ENCODE peak calls at places on chromosomes 13 and 19, in eight cellular contexts. A, L, D, C, Q, R, I and N are unnamed samples.

GRCh38 chr13:20702945-20703784 is at the start of gene IL17D:
- DNase-seq in D (peak; percentile 43), L (no peak), R (peak; percentile 28), C (no peak), A (no peak), I (peak; percentile 32), Q (peak; percentile 65), N (no peak)

GRCh38 chr19:17560205-17560595 is 4.8 kb downstream of the COLGALT1 start:
- DNase-seq in L (no peak), D (no peak), I (no peak), A (no peak), Q (no peak), R (no peak), C (peak; percentile 44), N (peak; percentile 55)

GRCh38 chr19:2711175-2711936 is 8.9 kb upstream of the GNG7 start:
- DNase-seq in C (no peak), R (no peak), A (no peak), Q (no peak), D (no peak), I (no peak), L (no peak), N (no peak)

GRCh38 chr19:29771708-29772415 is 39.9 kb upstream of the CCNE1 start:
- DNase-seq in A (peak; percentile 41), L (peak; percentile 43), R (peak; percentile 54), Q (peak; percentile 78), D (peak; percentile 48), C (peak; percentile 27), I (no peak), N (no peak)

GRCh38 chr19:5228932-5229777 is 111.5 kb downstream of the PTPRS start:
- DNase-seq in C (no peak), Q (no peak), R (peak; percentile 27), L (no peak), I (peak; percentile 57), D (no peak), A (no peak), N (no peak)

GRCh38 chr13:98988277-98988676 is 10.4 kb upstream of the DOCK9 start:
- DNase-seq in C (no peak), L (no peak), A (no peak), D (no peak), Q (no peak), R (peak; percentile 64), I (no peak), N (no peak)

GRCh38 chr13:76225815-76226489 is 589.8 kb downstream of the LMO7 start:
- DNase-seq in Q (no peak), L (no peak), R (no peak), I (no peak), C (peak; percentile 55), D (no peak), A (no peak), N (no peak)

GRCh38 chr13:97895383-97895782 is 58.1 kb upstream of the IPO5 start:
- DNase-seq in A (no peak), R (no peak), C (no peak), Q (no peak), D (no peak), I (no peak), L (no peak), N (no peak)

GRCh38 chr19:45125975-45126493 is 33.1 kb downstream of the PPP1R37 start:
- DNase-seq in D (peak; percentile 85), C (peak; percentile 37), I (no peak), L (peak; percentile 24), Q (peak; percentile 96), R (peak; percentile 63), A (peak; percentile 65), N (peak; percentile 68)

GRCh38 chr19:55695511-55696290 is 20.7 kb downstream of the EPN1 start:
- DNase-seq in L (no peak), A (no peak), Q (no peak), I (no peak), R (no peak), D (no peak), C (no peak), N (no peak)

GRCh38 chr19:1453525-1454371 is 3.8 kb downstream of the APC2 start:
- DNase-seq in I (no peak), L (no peak), D (no peak), Q (no peak), C (no peak), R (peak; percentile 19), A (no peak), N (no peak)

GRCh38 chr13:47289578-47289977 is 392.7 kb upstream of the HTR2A start:
- DNase-seq in D (no peak), Q (no peak), I (no peak), A (peak; percentile 4), L (no peak), R (no peak), C (no peak), N (no peak)

GRCh38 chr13:20074956-20075355 is 85.9 kb downstream of the GJA3 start:
- DNase-seq in R (no peak), A (no peak), Q (no peak), I (no peak), C (no peak), D (no peak), L (no peak), N (no peak)

GRCh38 chr13:41603917-41604316 is 146.6 kb downstream of the RGCC start:
- DNase-seq in D (no peak), Q (no peak), I (no peak), A (no peak), R (peak; percentile 24), L (peak; percentile 29), C (no peak), N (no peak)

GRCh38 chr13:77310579-77311279 is 16.2 kb downstream of the MYCBP2 start:
- DNase-seq in L (no peak), Q (no peak), A (no peak), I (no peak), D (no peak), C (no peak), R (no peak), N (no peak)

GRCh38 chr13:77310161-77310560 is 16.7 kb downstream of the MYCBP2 start:
- DNase-seq in C (no peak), A (no peak), I (no peak), D (no peak), L (no peak), Q (no peak), R (no peak), N (no peak)

GRCh38 chr13:77309254-77309653 is 17.6 kb downstream of the MYCBP2 start:
- DNase-seq in L (no peak), R (no peak), D (no peak), A (no peak), Q (no peak), I (no peak), C (no peak), N (no peak)

GRCh38 chr13:77305276-77305675 is 21.6 kb downstream of the MYCBP2 start:
- DNase-seq in R (no peak), L (no peak), I (no peak), C (no peak), Q (no peak), A (no peak), D (no peak), N (no peak)

DNA sequence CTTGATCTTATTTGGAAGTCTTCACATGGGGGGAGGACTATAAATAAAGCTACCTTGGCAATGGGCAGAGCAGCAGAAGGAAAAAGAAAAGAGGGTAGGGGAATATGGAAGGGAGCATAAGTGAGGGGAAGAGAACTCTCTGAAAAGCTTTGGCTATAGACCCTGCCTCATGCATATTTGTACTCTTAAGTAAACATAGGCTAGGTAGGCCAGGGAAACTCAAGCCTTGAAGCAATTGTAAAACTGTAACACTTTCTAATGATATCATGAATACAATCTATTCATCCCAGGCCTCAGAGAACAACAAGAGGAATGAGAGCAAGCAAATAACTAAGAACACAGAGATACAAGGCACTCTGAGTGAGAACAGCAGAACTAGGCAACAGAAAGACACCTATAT is 20.4 kb downstream of the MYCBP2 start:
- DNase-seq in C (no peak), A (no peak), L (no peak), R (no peak), D (no peak), Q (no peak), I (no peak), N (no peak)
- H3K4me1 ChIP-seq in C (peaks cover 43% of the 10 kb centered on the region), A (peaks cover 21% of the 10 kb centered on the region), L (no peaks in the 10 kb centered on the region), R (peaks cover 36% of the 10 kb centered on the region), D (peaks cover 48% of the 10 kb centered on the region), Q (peaks cover 13% of the 10 kb centered on the region), I (peaks cover 3% of the 10 kb centered on the region), N (no peaks in the 10 kb centered on the region)

DNA sequence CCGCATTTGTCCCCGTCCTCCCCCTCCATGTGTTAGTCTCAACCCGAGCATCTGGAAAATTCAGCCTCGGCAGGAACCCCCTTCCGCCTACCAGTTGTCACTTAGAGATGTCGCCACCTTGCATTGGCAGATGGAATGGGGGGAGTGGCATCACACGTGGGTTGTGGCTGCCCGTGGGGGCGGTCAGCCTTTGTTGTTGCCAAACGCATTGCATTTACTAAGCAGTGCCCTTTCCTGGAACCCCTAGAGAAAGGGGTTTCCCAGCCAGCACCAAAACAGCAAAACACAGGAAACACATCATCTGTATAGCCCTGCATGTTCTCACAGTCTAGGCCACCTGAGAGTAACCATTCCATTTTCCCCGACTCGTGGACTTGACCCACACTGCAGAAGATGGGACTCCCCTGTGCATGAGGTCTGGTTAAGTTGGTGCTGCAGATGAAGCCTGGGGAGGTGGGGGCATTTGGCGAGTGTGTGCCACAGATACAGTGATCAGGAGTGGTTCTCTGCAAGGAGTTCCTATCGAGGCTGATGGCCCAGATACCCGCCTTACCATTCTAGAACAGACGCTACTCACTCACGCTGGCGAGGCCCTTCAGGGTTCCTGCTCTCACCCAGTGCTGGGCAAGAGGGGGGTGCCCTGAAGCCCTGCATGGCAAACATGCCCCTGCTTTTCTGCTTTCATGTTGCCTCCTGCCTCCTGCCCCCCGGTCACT is 38.3 kb downstream of the TMED1 start:
- DNase-seq in Q (no peak), I (no peak), C (no peak), R (no peak), A (no peak), D (no peak), L (no peak), N (no peak)
- TF ChIP-seq POLR2A in Q (no peak), I (no peak), C (no peak), R (no peak), A (no peak), D (no peak), L (no peak), N (no peak)

GRCh38 chr13:65401315-65401714 is 1828.8 kb downstream of the PCDH9 start:
- DNase-seq in Q (no peak), D (no peak), C (no peak), L (no peak), R (no peak), I (no peak), A (no peak), N (no peak)
- TF ChIP-seq CTCF in Q (no peak), D (no peak), C (no peak), L (no peak), R (no peak), I (no peak), A (no peak), N (no peak)

DNA sequence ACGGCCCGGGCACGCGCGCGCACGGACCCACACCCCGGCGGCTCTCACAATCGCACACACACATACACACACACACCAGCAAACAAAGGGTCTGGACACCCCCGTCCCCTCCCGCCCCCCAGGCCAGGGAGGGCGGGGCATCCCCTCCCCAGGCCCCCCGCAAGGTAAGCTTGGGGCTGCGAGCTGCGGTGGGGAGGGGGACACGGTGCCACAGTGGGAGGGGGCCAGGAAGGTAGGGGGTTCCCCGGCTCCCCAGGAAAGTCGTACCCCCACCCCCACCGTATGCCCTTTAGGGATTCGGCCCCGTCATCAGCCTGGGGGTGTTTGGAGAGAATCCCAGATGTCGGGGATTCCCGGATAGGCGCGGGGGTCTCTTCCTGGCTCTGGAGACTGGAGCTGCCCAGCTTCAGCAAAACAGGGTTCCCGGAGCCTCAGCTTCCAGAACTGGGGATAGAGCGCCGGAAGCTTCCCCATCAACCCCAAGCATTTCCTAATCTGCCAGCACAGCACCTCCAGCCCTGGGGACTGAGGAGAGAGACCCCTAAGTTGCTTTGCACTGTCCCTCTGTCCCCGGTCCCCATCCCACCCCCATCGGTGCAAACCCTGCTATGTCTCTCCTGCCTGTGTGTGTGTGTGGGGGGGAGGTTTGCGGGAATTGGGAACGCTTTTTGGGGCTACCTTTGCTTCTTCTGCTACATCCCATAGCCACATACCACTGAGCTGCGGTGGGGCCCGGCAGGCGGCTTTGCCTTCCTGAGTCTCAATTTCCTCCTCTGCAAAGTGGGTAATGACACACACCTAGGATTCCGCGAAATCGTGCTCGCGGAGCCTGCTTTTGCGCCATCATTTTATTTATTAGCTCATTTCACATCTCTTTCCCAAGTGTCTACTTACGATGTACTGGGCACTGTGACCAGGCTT is 1.8 kb upstream of the CDC37 start:
- DNase-seq in R (no peak), D (no peak), C (no peak), Q (no peak), L (no peak), A (no peak), I (no peak), N (no peak)
- H3K4me1 ChIP-seq in R (peaks cover 35% of the 10 kb centered on the region), D (peaks cover 43% of the 10 kb centered on the region), C (peaks cover 35% of the 10 kb centered on the region), Q (peaks cover 6% of the 10 kb centered on the region), L (peaks cover 30% of the 10 kb centered on the region), A (peaks cover 17% of the 10 kb centered on the region), I (peaks cover 14% of the 10 kb centered on the region), N (no peaks in the 10 kb centered on the region)